ENCODE peak calls at places on chromosomes 11 and 22, in four cellular contexts. U is naive B cell, M is PC-3, D is mesenchymal stem cell. F is an unnamed sample.

GRCh38 chr22:36702832-36703210 is 731 bp downstream of the CACNG2 start:
- DNase-seq in U (no peak), D (no peak), M (no peak), F (no peak)

GRCh38 chr11:57491371-57492061 is 24.0 kb downstream of the SLC43A1 start:
- DNase-seq in M (no peak), D (no peak), U (peak), F (no peak)

GRCh38 chr11:112652786-112653390 is 308.3 kb upstream of the NCAM1 start:
- DNase-seq in M (no peak), U (no peak), D (peak), F (no peak)

GRCh38 chr11:69708731-69709401 is 5.0 kb upstream of the FGF19 start:
- DNase-seq in M (no peak), D (no peak), U (no peak), F (no peak)

GRCh38 chr22:36368359-36368983 is 19.3 kb downstream of the MYH9 start:
- DNase-seq in D (peak), M (peak), U (no peak), F (no peak)

GRCh38 chr11:83249972-83250593 is 36.1 kb downstream of the CCDC90B start:
- DNase-seq in M (peak), D (peak), U (peak), F (peak)

GRCh38 chr11:47918882-47919495 is 61.4 kb upstream of the PTPRJ start:
- DNase-seq in D (peak), U (no peak), M (peak), F (no peak)

GRCh38 chr11:96228472-96228871 is 114.5 kb downstream of the MAML2 start:
- DNase-seq in M (peak), U (no peak), D (peak), F (no peak)

GRCh38 chr11:134334796-134335571 is 3.2 kb downstream of the GLB1L2 start:
- DNase-seq in U (no peak), D (no peak), M (no peak), F (no peak)

GRCh38 chr11:10762185-10762584 is 11.1 kb downstream of the CTR9 start:
- DNase-seq in M (no peak), D (no peak), U (peak), F (peak)

GRCh38 chr22:23286296-23286695 is 106.0 kb downstream of the BCR start:
- DNase-seq in M (no peak), D (no peak), U (no peak), F (no peak)

GRCh38 chr11:115425243-115425642 is 79.0 kb downstream of the CADM1 start:
- DNase-seq in U (no peak), M (no peak), D (no peak), F (no peak)

GRCh38 chr11:117819096-117820040 is 5.2 kb downstream of the FXYD2 start:
- DNase-seq in U (no peak), M (peak), D (peak), F (no peak)

GRCh38 chr11:135006800-135007199 is 594.8 kb upstream of the B3GAT1 start:
- DNase-seq in U (no peak), D (no peak), M (no peak), F (no peak)

GRCh38 chr22:22246706-22247105 is 2.1 kb downstream of the VPREB1 start:
- DNase-seq in M (no peak), U (no peak), D (no peak), F (no peak)

GRCh38 chr22:43099095-43099494 is 9.9 kb upstream of the TTLL1 start:
- DNase-seq in U (no peak), M (no peak), D (no peak), F (no peak)

GRCh38 chr11:99020324-99021225 is at the start of gene CNTN5:
- DNase-seq in D (peak), M (peak), U (no peak), F (no peak)

GRCh38 chr22:44664149-44664548 is 37.9 kb upstream of the PRR5 start:
- DNase-seq in D (peak), M (no peak), U (no peak), F (no peak)